ENCODE peak calls at places on chromosomes 16 and 17, in seven cellular contexts. One of them, this sample, is unnamed.
A peak's percentile ranks its signal among the peaks of the same experiment; 100 is the strongest.

GRCh38 chr17:78855561-78856165 is 15.0 kb upstream of the USP36 start:
- DNase-seq in GM23248: no peak
- DNase-seq in HAP-1: no peak
- DNase-seq in tibial artery: no peak
- DNase-seq in tibial nerve: no peak
- DNase-seq in neuronal stem cell: no peak
- DNase-seq in DND-41: no peak
- DNase-seq in this sample: no peak

GRCh38 chr16:83118365-83118764 is 491.6 kb downstream of the CDH13 start:
- DNase-seq in GM23248: peak; percentile 86
- DNase-seq in HAP-1: no peak
- DNase-seq in tibial artery: no peak
- DNase-seq in tibial nerve: no peak
- DNase-seq in neuronal stem cell: no peak
- DNase-seq in DND-41: no peak
- DNase-seq in this sample: no peak

GRCh38 chr16:89341274-89341673 is 123.8 kb downstream of the ZNF778 start:
- DNase-seq in GM23248: no peak
- DNase-seq in HAP-1: peak; percentile 35
- DNase-seq in tibial artery: no peak
- DNase-seq in tibial nerve: no peak
- DNase-seq in neuronal stem cell: no peak
- DNase-seq in DND-41: no peak
- DNase-seq in this sample: no peak

GRCh38 chr17:65518256-65518655 is 43.2 kb downstream of the AXIN2 start:
- DNase-seq in GM23248: peak; percentile 44
- DNase-seq in HAP-1: no peak
- DNase-seq in tibial artery: no peak
- DNase-seq in tibial nerve: no peak
- DNase-seq in neuronal stem cell: no peak
- DNase-seq in DND-41: no peak
- DNase-seq in this sample: no peak

GRCh38 chr17:49404371-49404770 is 10.3 kb downstream of the PHB1 start:
- DNase-seq in GM23248: no peak
- DNase-seq in HAP-1: no peak
- DNase-seq in tibial artery: no peak
- DNase-seq in tibial nerve: no peak
- DNase-seq in neuronal stem cell: no peak
- DNase-seq in DND-41: no peak
- DNase-seq in this sample: no peak

GRCh38 chr17:39925282-39926134 is 1.9 kb downstream of the ORMDL3 start:
- DNase-seq in GM23248: no peak
- DNase-seq in HAP-1: no peak
- DNase-seq in tibial artery: no peak
- DNase-seq in tibial nerve: no peak
- DNase-seq in neuronal stem cell: no peak
- DNase-seq in DND-41: peak; percentile 32
- DNase-seq in this sample: no peak

GRCh38 chr17:57391076-57391825 is 134.9 kb downstream of the MSI2 start:
- DNase-seq in GM23248: no peak
- DNase-seq in HAP-1: no peak
- DNase-seq in tibial artery: peak; percentile 10
- DNase-seq in tibial nerve: no peak
- DNase-seq in neuronal stem cell: no peak
- DNase-seq in DND-41: no peak
- DNase-seq in this sample: no peak

GRCh38 chr16:47956881-47957280 is 198.9 kb downstream of the ABCC12 start:
- DNase-seq in GM23248: no peak
- DNase-seq in HAP-1: no peak
- DNase-seq in tibial artery: no peak
- DNase-seq in tibial nerve: no peak
- DNase-seq in neuronal stem cell: no peak
- DNase-seq in DND-41: no peak
- DNase-seq in this sample: no peak

GRCh38 chr16:85900031-85900792 is 1.2 kb downstream of the IRF8 start:
- DNase-seq in GM23248: no peak
- DNase-seq in HAP-1: no peak
- DNase-seq in tibial artery: no peak
- DNase-seq in tibial nerve: no peak
- DNase-seq in neuronal stem cell: no peak
- DNase-seq in DND-41: no peak
- DNase-seq in this sample: no peak

GRCh38 chr17:68835061-68835460 is 120.1 kb downstream of the ABCA8 start:
- DNase-seq in GM23248: no peak
- DNase-seq in HAP-1: no peak
- DNase-seq in tibial artery: no peak
- DNase-seq in tibial nerve: no peak
- DNase-seq in neuronal stem cell: no peak
- DNase-seq in DND-41: no peak
- DNase-seq in this sample: no peak

GRCh38 chr17:66633322-66633965 is 201.5 kb upstream of the CACNG5 start:
- DNase-seq in GM23248: peak; percentile 66
- DNase-seq in HAP-1: no peak
- DNase-seq in tibial artery: no peak
- DNase-seq in tibial nerve: no peak
- DNase-seq in neuronal stem cell: no peak
- DNase-seq in DND-41: no peak
- DNase-seq in this sample: no peak

GRCh38 chr17:38724337-38724988 is 5.7 kb upstream of the CISD3 start:
- DNase-seq in GM23248: no peak
- DNase-seq in HAP-1: no peak
- DNase-seq in tibial artery: no peak
- DNase-seq in tibial nerve: no peak
- DNase-seq in neuronal stem cell: no peak
- DNase-seq in DND-41: no peak
- DNase-seq in this sample: no peak

GRCh38 chr17:59848778-59849177 is 44.0 kb downstream of the TUBD1 start:
- DNase-seq in GM23248: peak; percentile 60
- DNase-seq in HAP-1: peak; percentile 42
- DNase-seq in tibial artery: peak; percentile 84
- DNase-seq in tibial nerve: peak; percentile 70
- DNase-seq in neuronal stem cell: no peak
- DNase-seq in DND-41: peak; percentile 60
- DNase-seq in this sample: peak; percentile 72

GRCh38 chr17:78530675-78531074 is 46.5 kb downstream of the DNAH17 start:
- DNase-seq in GM23248: no peak
- DNase-seq in HAP-1: no peak
- DNase-seq in tibial artery: no peak
- DNase-seq in tibial nerve: no peak
- DNase-seq in neuronal stem cell: no peak
- DNase-seq in DND-41: no peak
- DNase-seq in this sample: no peak

GRCh38 chr16:81723098-81723723 is 55.9 kb upstream of the PLCG2 start:
- DNase-seq in GM23248: peak; percentile 84
- DNase-seq in HAP-1: peak; percentile 68
- DNase-seq in tibial artery: no peak
- DNase-seq in tibial nerve: peak; percentile 89
- DNase-seq in neuronal stem cell: peak; percentile 82
- DNase-seq in DND-41: peak; percentile 49
- DNase-seq in this sample: no peak

GRCh38 chr16:53291757-53292392 is 142.4 kb upstream of the RBL2 start:
- DNase-seq in GM23248: peak; percentile 72
- DNase-seq in HAP-1: no peak
- DNase-seq in tibial artery: no peak
- DNase-seq in tibial nerve: no peak
- DNase-seq in neuronal stem cell: no peak
- DNase-seq in DND-41: no peak
- DNase-seq in this sample: no peak

GRCh38 chr16:70416748-70417616 is 21.9 kb downstream of the ST3GAL2 start:
- DNase-seq in GM23248: no peak
- DNase-seq in HAP-1: no peak
- DNase-seq in tibial artery: no peak
- DNase-seq in tibial nerve: no peak
- DNase-seq in neuronal stem cell: no peak
- DNase-seq in DND-41: no peak
- DNase-seq in this sample: no peak

GRCh38 chr16:56689171-56689570 is 6.9 kb downstream of the MT1X start:
- DNase-seq in GM23248: peak; percentile 19
- DNase-seq in HAP-1: no peak
- DNase-seq in tibial artery: no peak
- DNase-seq in tibial nerve: no peak
- DNase-seq in neuronal stem cell: no peak
- DNase-seq in DND-41: no peak
- DNase-seq in this sample: no peak

GRCh38 chr17:50129303-50129945 is 536 bp downstream of the SAMD14 start:
- DNase-seq in GM23248: peak; percentile 67
- DNase-seq in HAP-1: peak; percentile 75
- DNase-seq in tibial artery: peak; percentile 78
- DNase-seq in tibial nerve: no peak
- DNase-seq in neuronal stem cell: no peak
- DNase-seq in DND-41: no peak
- DNase-seq in this sample: no peak

GRCh38 chr17:46772013-46772878 is 46.2 kb downstream of the WNT3 start:
- DNase-seq in GM23248: peak; percentile 56
- DNase-seq in HAP-1: peak; percentile 80
- DNase-seq in tibial artery: peak; percentile 60
- DNase-seq in tibial nerve: no peak
- DNase-seq in neuronal stem cell: peak; percentile 59
- DNase-seq in DND-41: no peak
- DNase-seq in this sample: no peak

GRCh38 chr17:36183001-36183810 is 6.8 kb upstream of the TBC1D3B start:
- DNase-seq in GM23248: peak; percentile 97
- DNase-seq in HAP-1: peak; percentile 79
- DNase-seq in tibial artery: peak; percentile 75
- DNase-seq in tibial nerve: no peak
- DNase-seq in neuronal stem cell: peak; percentile 77
- DNase-seq in DND-41: no peak
- DNase-seq in this sample: peak; percentile 38

GRCh38 chr16:49651980-49652379 is 203.9 kb downstream of the ZNF423 start:
- DNase-seq in GM23248: no peak
- DNase-seq in HAP-1: no peak
- DNase-seq in tibial artery: no peak
- DNase-seq in tibial nerve: no peak
- DNase-seq in neuronal stem cell: no peak
- DNase-seq in DND-41: no peak
- DNase-seq in this sample: no peak

GRCh38 chr17:45115015-45115625 is 17.2 kb downstream of the PLCD3 start:
- DNase-seq in GM23248: no peak
- DNase-seq in HAP-1: no peak
- DNase-seq in tibial artery: no peak
- DNase-seq in tibial nerve: no peak
- DNase-seq in neuronal stem cell: no peak
- DNase-seq in DND-41: no peak
- DNase-seq in this sample: no peak

GRCh38 chr17:47615766-47616424 is 33.8 kb upstream of the KPNB1 start:
- DNase-seq in GM23248: peak; percentile 71
- DNase-seq in HAP-1: no peak
- DNase-seq in tibial artery: no peak
- DNase-seq in tibial nerve: no peak
- DNase-seq in neuronal stem cell: peak; percentile 49
- DNase-seq in DND-41: no peak
- DNase-seq in this sample: no peak

GRCh38 chr17:14356043-14356637 is 55.3 kb downstream of the HS3ST3B1 start:
- DNase-seq in GM23248: no peak
- DNase-seq in HAP-1: no peak
- DNase-seq in tibial artery: no peak
- DNase-seq in tibial nerve: no peak
- DNase-seq in neuronal stem cell: no peak
- DNase-seq in DND-41: no peak
- DNase-seq in this sample: no peak

GRCh38 chr17:50346313-50347086 is 574 bp downstream of the XYLT2 start:
- DNase-seq in GM23248: peak; percentile 57
- DNase-seq in HAP-1: peak; percentile 72
- DNase-seq in tibial artery: peak; percentile 74
- DNase-seq in tibial nerve: no peak
- DNase-seq in neuronal stem cell: no peak
- DNase-seq in DND-41: no peak
- DNase-seq in this sample: no peak

GRCh38 chr17:39688945-39689344 is 1.1 kb upstream of the PGAP3 start:
- DNase-seq in GM23248: no peak
- DNase-seq in HAP-1: no peak
- DNase-seq in tibial artery: no peak
- DNase-seq in tibial nerve: no peak
- DNase-seq in neuronal stem cell: no peak
- DNase-seq in DND-41: no peak
- DNase-seq in this sample: no peak

GRCh38 chr16:525520-526180 is 1.9 kb upstream of the CAPN15 start:
- DNase-seq in GM23248: peak; percentile 98
- DNase-seq in HAP-1: no peak
- DNase-seq in tibial artery: no peak
- DNase-seq in tibial nerve: no peak
- DNase-seq in neuronal stem cell: no peak
- DNase-seq in DND-41: no peak
- DNase-seq in this sample: peak; percentile 93

GRCh38 chr16:57763290-57764005 is 27.9 kb downstream of the KATNB1 start:
- DNase-seq in GM23248: no peak
- DNase-seq in HAP-1: no peak
- DNase-seq in tibial artery: no peak
- DNase-seq in tibial nerve: no peak
- DNase-seq in neuronal stem cell: no peak
- DNase-seq in DND-41: no peak
- DNase-seq in this sample: no peak
- H3K4me3 ChIP-seq in GM23248: no peak overlapping the region
- H3K4me3 ChIP-seq in HAP-1: no peak overlapping the region
- H3K4me3 ChIP-seq in tibial artery: no peak overlapping the region
- H3K4me3 ChIP-seq in tibial nerve: no peak overlapping the region
- H3K4me3 ChIP-seq in neuronal stem cell: no peak overlapping the region
- H3K4me3 ChIP-seq in DND-41: no peak overlapping the region
- H3K4me3 ChIP-seq in this sample: no peak overlapping the region

DNA sequence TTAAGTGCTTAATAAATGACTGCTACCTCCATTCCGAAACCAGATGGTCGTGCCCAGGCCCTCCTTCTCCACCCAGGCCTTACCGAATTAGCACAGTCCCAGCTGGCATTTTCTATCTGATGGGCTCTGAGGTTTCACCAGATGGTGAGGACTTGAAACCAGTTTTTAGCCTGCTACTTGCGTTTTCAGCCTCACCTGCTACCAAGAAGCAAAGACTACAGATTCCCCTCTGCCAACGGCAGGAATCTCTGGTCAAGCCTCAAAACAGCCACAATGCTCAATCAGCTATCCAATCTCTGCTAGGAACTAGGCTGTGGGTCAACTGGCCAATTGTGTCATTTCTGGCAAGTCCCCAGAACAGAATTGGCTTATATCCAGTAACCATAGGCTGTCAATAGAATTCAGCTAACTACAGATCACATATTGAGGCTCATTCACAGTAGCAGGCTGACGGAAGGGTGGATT is 11.7 kb downstream of the PECAM1 start:
- DNase-seq in GM23248: no peak
- DNase-seq in HAP-1: no peak
- DNase-seq in tibial artery: peak; percentile 11
- DNase-seq in tibial nerve: no peak
- DNase-seq in neuronal stem cell: no peak
- DNase-seq in DND-41: no peak
- DNase-seq in this sample: no peak
- H3K36me3 ChIP-seq in GM23248: no peaks in the 10 kb centered on the region
- H3K36me3 ChIP-seq in HAP-1: no peaks in the 10 kb centered on the region
- H3K36me3 ChIP-seq in tibial artery: no peaks in the 10 kb centered on the region
- H3K36me3 ChIP-seq in tibial nerve: no peaks in the 10 kb centered on the region
- H3K36me3 ChIP-seq in neuronal stem cell: no peaks in the 10 kb centered on the region
- H3K36me3 ChIP-seq in DND-41: peaks cover 34% of the 10 kb centered on the region
- H3K36me3 ChIP-seq in this sample: no peaks in the 10 kb centered on the region

GRCh38 chr17:19534562-19535149 is 1.0 kb downstream of the SLC47A1 start:
- DNase-seq in GM23248: no peak
- DNase-seq in HAP-1: no peak
- DNase-seq in tibial artery: no peak
- DNase-seq in tibial nerve: no peak
- DNase-seq in neuronal stem cell: no peak
- DNase-seq in DND-41: peak; percentile 22
- DNase-seq in this sample: peak; percentile 21
- H3K4me3 ChIP-seq in GM23248: peak overlapping the region; percentile 66
- H3K4me3 ChIP-seq in HAP-1: peak overlapping the region; percentile 62
- H3K4me3 ChIP-seq in tibial artery: peak overlapping the region; percentile 61
- H3K4me3 ChIP-seq in tibial nerve: peak overlapping the region; percentile 52
- H3K4me3 ChIP-seq in neuronal stem cell: peak overlapping the region; percentile 82
- H3K4me3 ChIP-seq in DND-41: no peak overlapping the region
- H3K4me3 ChIP-seq in this sample: peak overlapping the region; percentile 35

GRCh38 chr17:27615121-27615520 is 15.9 kb upstream of the LGALS9 start:
- DNase-seq in GM23248: no peak
- DNase-seq in HAP-1: no peak
- DNase-seq in tibial artery: no peak
- DNase-seq in tibial nerve: no peak
- DNase-seq in neuronal stem cell: no peak
- DNase-seq in DND-41: no peak
- DNase-seq in this sample: no peak
- H3K36me3 ChIP-seq in GM23248: no peaks in the 10 kb centered on the region
- H3K36me3 ChIP-seq in HAP-1: no peaks in the 10 kb centered on the region
- H3K36me3 ChIP-seq in tibial artery: peaks cover 92% of the 10 kb centered on the region
- H3K36me3 ChIP-seq in tibial nerve: peaks cover 7% of the 10 kb centered on the region
- H3K36me3 ChIP-seq in neuronal stem cell: peaks cover 25% of the 10 kb centered on the region
- H3K36me3 ChIP-seq in DND-41: no peaks in the 10 kb centered on the region
- H3K36me3 ChIP-seq in this sample: peaks cover 2% of the 10 kb centered on the region

This sample was measured in kidney epithelial cell.